ENCODE peak calls at places on chromosomes 16 and 17, in four cellular contexts. L, M, K and R are unnamed samples.

GRCh38 chr16:89281189-89281577 is 63.7 kb downstream of the ZNF778 start:
- DNase-seq in L (no peak), M (no peak), K (no peak), R (no peak)

GRCh38 chr16:80197790-80198201 is 343.0 kb upstream of the DYNLRB2 start:
- DNase-seq in L (peak; percentile 93), M (peak; percentile 81), K (no peak), R (no peak)

GRCh38 chr16:13453325-13453724 is 466.6 kb upstream of the ERCC4 start:
- DNase-seq in L (no peak), M (no peak), K (no peak), R (no peak)

GRCh38 chr17:27462714-27463113 is 6.5 kb downstream of the KSR1 start:
- DNase-seq in L (no peak), M (no peak), K (no peak), R (no peak)

GRCh38 chr17:75843577-75844529 is at the start of gene UNC13D:
- DNase-seq in L (no peak), M (no peak), K (peak; percentile 59), R (peak; percentile 51)

GRCh38 chr17:28460901-28461300 is 12.5 kb upstream of the SLC13A2 start:
- DNase-seq in L (no peak), M (no peak), K (no peak), R (no peak)

GRCh38 chr17:66467766-66468165 is 165.4 kb downstream of the PRKCA start:
- DNase-seq in L (peak; percentile 55), M (no peak), K (no peak), R (no peak)

GRCh38 chr16:842061-842476 is 41.5 kb upstream of the GNG13 start:
- DNase-seq in L (peak; percentile 8), M (no peak), K (no peak), R (no peak)

GRCh38 chr16:50136399-50136798 is 16.7 kb upstream of the TENT4B start:
- DNase-seq in L (no peak), M (no peak), K (no peak), R (no peak)

GRCh38 chr17:38341035-38341721 is 2.6 kb downstream of the GPR179 start:
- DNase-seq in L (no peak), M (no peak), K (peak; percentile 84), R (no peak)

GRCh38 chr17:61159415-61159814 is 240.2 kb upstream of the TBX2 start:
- DNase-seq in L (peak; percentile 33), M (no peak), K (no peak), R (no peak)

GRCh38 chr16:84228321-84228838 is 11.4 kb downstream of the KCNG4 start:
- DNase-seq in L (peak; percentile 89), M (peak; percentile 66), K (peak; percentile 90), R (no peak)

GRCh38 chr16:9978160-9978725 is 204.0 kb downstream of the GRIN2A start:
- DNase-seq in L (no peak), M (no peak), K (no peak), R (no peak)

GRCh38 chr16:69182730-69183416 is 4.1 kb upstream of the SNTB2 start:
- DNase-seq in L (no peak), M (no peak), K (no peak), R (no peak)

GRCh38 chr16:75097191-75097761 is 19.3 kb downstream of the LDHD start:
- DNase-seq in L (no peak), M (no peak), K (no peak), R (no peak)

GRCh38 chr16:69397821-69398521 is 12.2 kb upstream of the TERF2 start:
- DNase-seq in L (peak; percentile 78), M (no peak), K (peak; percentile 75), R (no peak)

GRCh38 chr17:27494192-27495091 is 38.2 kb downstream of the KSR1 start:
- DNase-seq in L (peak; percentile 42), M (no peak), K (peak; percentile 84), R (no peak)

GRCh38 chr16:56753410-56753809 is 23.5 kb downstream of the NUP93 start:
- DNase-seq in L (peak; percentile 77), M (no peak), K (no peak), R (no peak)

GRCh38 chr17:37608369-37609169 is 649 bp downstream of the SYNRG start:
- DNase-seq in L (peak; percentile 48), M (no peak), K (no peak), R (no peak)

GRCh38 chr17:19303367-19303776 is 59.2 kb downstream of the B9D1 start:
- DNase-seq in L (no peak), M (no peak), K (peak; percentile 35), R (no peak)

GRCh38 chr16:7340938-7341337 is 8.3 kb downstream of the RBFOX1 start:
- DNase-seq in L (no peak), M (no peak), K (no peak), R (no peak)

GRCh38 chr16:70395345-70395901 is 43.5 kb downstream of the ST3GAL2 start:
- DNase-seq in L (peak; percentile 22), M (no peak), K (peak; percentile 76), R (peak; percentile 55)

GRCh38 chr16:31186176-31186575 is 6.2 kb downstream of the FUS start:
- DNase-seq in L (no peak), M (no peak), K (no peak), R (no peak)

GRCh38 chr17:78708510-78708973 is 73.5 kb downstream of the CYTH1 start:
- DNase-seq in L (peak; percentile 83), M (peak; percentile 72), K (peak; percentile 81), R (peak; percentile 42)
- TF ChIP-seq CTCF in L (peak; percentile 93), M (peak; percentile 95), K (peak; percentile 86), R (peak; percentile 87)

DNA sequence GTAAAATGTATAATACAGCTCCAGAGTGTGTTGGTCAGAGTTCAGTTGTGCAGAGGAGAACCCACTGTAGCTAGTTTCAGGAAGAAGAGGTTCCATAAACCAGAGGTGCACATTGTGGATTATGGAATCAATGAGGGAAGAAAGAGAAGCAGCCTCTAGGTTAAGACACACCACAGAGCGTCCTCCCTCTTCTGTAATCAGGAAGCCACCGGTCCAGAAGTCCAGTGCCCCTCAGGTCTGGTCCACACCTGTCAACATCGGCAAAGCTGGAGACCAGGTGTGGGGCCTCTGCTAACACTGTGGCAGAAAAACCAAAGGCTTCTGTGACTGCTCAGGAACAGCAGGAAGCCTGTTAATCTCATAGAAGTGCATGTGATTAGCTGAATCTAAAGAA is 23.4 kb downstream of the LIMD2 start:
- DNase-seq in L (no peak), M (no peak), K (no peak), R (no peak)
- H3K27ac ChIP-seq in L (no peak overlapping the region), M (no peak overlapping the region), K (peak overlapping the region; percentile 95), R (no peak overlapping the region)

GRCh38 chr16:2843526-2843925 is 13.4 kb downstream of the ZG16B start:
- DNase-seq in L (no peak), M (no peak), K (no peak), R (no peak)

GRCh38 chr16:2840914-2841313 is 10.8 kb downstream of the ZG16B start:
- DNase-seq in L (no peak), M (no peak), K (no peak), R (no peak)

GRCh38 chr16:2841606-2842339 is 11.7 kb downstream of the ZG16B start:
- DNase-seq in L (no peak), M (no peak), K (no peak), R (no peak)

GRCh38 chr16:2839650-2840450 is 9.7 kb downstream of the ZG16B start:
- DNase-seq in L (no peak), M (no peak), K (no peak), R (no peak)

GRCh38 chr16:2842340-2843000 is 12.4 kb downstream of the ZG16B start:
- DNase-seq in L (no peak), M (no peak), K (peak; percentile 53), R (peak; percentile 36)
- TF ChIP-seq CTCF in L (peak; percentile 36), M (peak; percentile 40), K (peak; percentile 36), R (peak; percentile 66)

DNA sequence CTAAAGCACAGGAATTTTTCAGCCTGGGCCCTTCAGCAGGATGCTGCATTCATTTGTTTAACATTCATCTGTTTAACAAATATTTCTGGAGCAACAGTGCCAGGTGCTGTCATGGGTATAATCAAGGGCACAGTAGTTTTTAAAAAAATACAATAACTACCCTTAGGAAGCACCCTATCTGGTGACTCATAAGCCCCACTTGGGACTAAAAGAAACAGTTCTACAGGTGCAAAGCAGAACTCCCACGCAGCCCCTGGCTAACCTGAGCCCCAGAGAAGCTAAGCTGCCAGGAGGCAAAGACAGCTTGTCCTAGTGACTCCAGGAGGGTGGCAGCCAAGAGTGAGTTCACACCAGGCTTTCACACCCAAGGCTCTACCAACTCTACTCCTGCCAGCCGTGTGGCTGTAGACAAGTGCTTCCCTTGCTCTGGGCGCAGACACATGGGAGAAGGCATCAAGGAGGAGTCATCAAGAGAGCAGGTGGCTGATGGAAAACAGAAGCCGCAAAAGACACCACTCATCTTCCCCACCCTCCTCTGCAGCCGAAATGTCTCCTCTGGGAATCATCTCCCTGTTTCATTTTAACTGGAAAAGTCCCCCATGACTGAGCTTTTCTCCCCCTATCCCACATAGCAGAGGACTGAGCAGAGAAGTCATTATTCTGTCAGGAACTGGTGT is 14.4 kb downstream of the CUEDC1 start:
- DNase-seq in L (no peak), M (no peak), K (peak; percentile 34), R (no peak)
- H3K27ac ChIP-seq in L (no peak overlapping the region), M (no peak overlapping the region), K (peak overlapping the region; percentile 45), R (no peak overlapping the region)